ENCODE peak calls at places on chromosomes 5 and 9, in four cellular contexts. K is IMR-90, X is K562, T is GM12878. S is an unnamed sample.

GRCh38 chr9:16048129-16048528 is 495.3 kb downstream of the CCDC171 start:
- DNase-seq in K (no peak), X (no peak), T (no peak), S (no peak)

GRCh38 chr5:164688437-164688836 is 1183.0 kb downstream of the MAT2B start:
- DNase-seq in K (no peak), T (no peak), X (no peak), S (no peak)

GRCh38 chr5:43227655-43228054 is 35.6 kb downstream of the NIM1K start:
- DNase-seq in X (peak), T (no peak), K (peak), S (peak)

GRCh38 chr5:135040331-135041144 is 6.5 kb upstream of the PITX1 start:
- DNase-seq in X (no peak), T (no peak), K (no peak), S (peak)

GRCh38 chr9:36011379-36011778 is 25.3 kb upstream of the RECK start:
- DNase-seq in K (no peak), X (no peak), T (no peak), S (no peak)

GRCh38 chr5:52831776-52832511 is 44.2 kb downstream of the ITGA1 start:
- DNase-seq in K (peak), X (no peak), T (no peak), S (no peak)

GRCh38 chr9:95435074-95435728 is 81.6 kb downstream of the PTCH1 start:
- DNase-seq in T (no peak), K (no peak), X (peak), S (no peak)

GRCh38 chr5:90264930-90265857 is 144.4 kb downstream of the CETN3 start:
- DNase-seq in T (peak), K (peak), X (peak), S (peak)

GRCh38 chr9:115395511-115396021 is 277.6 kb upstream of the TNC start:
- DNase-seq in T (no peak), K (peak), X (no peak), S (no peak)

GRCh38 chr9:121246821-121247511 is 21.0 kb upstream of the GSN start:
- DNase-seq in K (peak), T (no peak), X (peak), S (no peak)

GRCh38 chr5:139816566-139816965 is 21.0 kb downstream of the PSD2 start:
- DNase-seq in T (no peak), K (no peak), X (no peak), S (no peak)

GRCh38 chr5:139023276-139023675 is 148.1 kb upstream of the LRRTM2 start:
- DNase-seq in T (no peak), K (no peak), X (no peak), S (no peak)

GRCh38 chr9:84773023-84773422 is 103.5 kb downstream of the NTRK2 start:
- DNase-seq in T (no peak), K (peak), X (no peak), S (no peak)

GRCh38 chr9:135410421-135410820 is 69.2 kb upstream of the PPP1R26 start:
- DNase-seq in X (no peak), T (no peak), K (no peak), S (peak)

GRCh38 chr5:96855041-96855872 is 21.0 kb upstream of the ERAP2 start:
- DNase-seq in T (no peak), K (peak), X (peak), S (no peak)

GRCh38 chr9:78713746-78714405 is 417.0 kb downstream of the PSAT1 start:
- DNase-seq in X (no peak), T (no peak), K (peak), S (no peak)

GRCh38 chr9:133812941-133813748 is 75.0 kb upstream of the SARDH start:
- DNase-seq in T (no peak), X (no peak), K (no peak), S (no peak)

GRCh38 chr9:121399883-121400607 is 30.0 kb upstream of the STOM start:
- DNase-seq in T (peak), K (peak), X (peak), S (peak)

GRCh38 chr9:125768803-125769202 is 21.6 kb downstream of the PBX3 start:
- DNase-seq in X (no peak), K (no peak), T (no peak), S (no peak)

GRCh38 chr9:120358877-120359276 is 221.1 kb downstream of the CDK5RAP2 start:
- DNase-seq in K (no peak), T (no peak), X (no peak), S (no peak)

GRCh38 chr9:79812507-79813261 is 240.9 kb downstream of the TLE4 start:
- DNase-seq in X (no peak), K (no peak), T (peak), S (no peak)

GRCh38 chr5:148760945-148761638 is 65.3 kb upstream of the ADRB2 start:
- DNase-seq in K (no peak), T (peak), X (no peak), S (no peak)

GRCh38 chr5:171419663-171420428 is 399 bp downstream of the FGF18 start:
- DNase-seq in X (no peak), T (no peak), K (peak), S (peak)

GRCh38 chr5:9212605-9213004 is 333.3 kb downstream of the SEMA5A start:
- DNase-seq in X (no peak), K (peak), T (no peak), S (no peak)

GRCh38 chr5:55994502-55994997 is at the start of gene IL6ST:
- DNase-seq in X (peak), K (peak), T (no peak), S (no peak)

GRCh38 chr5:8908055-8908683 is 637.7 kb downstream of the SEMA5A start:
- DNase-seq in K (peak), X (peak), T (no peak), S (peak)

GRCh38 chr9:76716270-76716669 is 48.0 kb upstream of the PCA3 start:
- DNase-seq in T (no peak), K (no peak), X (no peak), S (no peak)

GRCh38 chr5:149581192-149581861 is at the start of gene ARHGEF37:
- DNase-seq in T (no peak), K (no peak), X (no peak), S (peak)

GRCh38 chr5:27474054-27474323 is 435.6 kb upstream of the CDH9 start:
- DNase-seq in X (peak), K (no peak), T (no peak), S (no peak)

GRCh38 chr5:27472000-27472763 is 433.8 kb upstream of the CDH9 start:
- DNase-seq in T (peak), K (peak), X (peak), S (peak)

GRCh38 chr5:27472875-27473274 is 434.5 kb upstream of the CDH9 start:
- DNase-seq in K (no peak), X (peak), T (no peak), S (no peak)

GRCh38 chr5:27474395-27474794 is 436.0 kb upstream of the CDH9 start:
- DNase-seq in K (no peak), X (no peak), T (no peak), S (no peak)

GRCh38 chr5:27473300-27474053 is 435.1 kb upstream of the CDH9 start:
- DNase-seq in K (no peak), X (peak), T (no peak), S (no peak)
- H3K9ac ChIP-seq in K (no peak), X (peak), T (peak), S (no peak)

GRCh38 chr9:91783876-91784672 is 166.0 kb downstream of the ROR2 start:
- DNase-seq in K (no peak), X (no peak), T (no peak), S (no peak)
- TF ChIP-seq RCOR1 in K (no peak), X (no peak), T (no peak), S (no peak)

DNA sequence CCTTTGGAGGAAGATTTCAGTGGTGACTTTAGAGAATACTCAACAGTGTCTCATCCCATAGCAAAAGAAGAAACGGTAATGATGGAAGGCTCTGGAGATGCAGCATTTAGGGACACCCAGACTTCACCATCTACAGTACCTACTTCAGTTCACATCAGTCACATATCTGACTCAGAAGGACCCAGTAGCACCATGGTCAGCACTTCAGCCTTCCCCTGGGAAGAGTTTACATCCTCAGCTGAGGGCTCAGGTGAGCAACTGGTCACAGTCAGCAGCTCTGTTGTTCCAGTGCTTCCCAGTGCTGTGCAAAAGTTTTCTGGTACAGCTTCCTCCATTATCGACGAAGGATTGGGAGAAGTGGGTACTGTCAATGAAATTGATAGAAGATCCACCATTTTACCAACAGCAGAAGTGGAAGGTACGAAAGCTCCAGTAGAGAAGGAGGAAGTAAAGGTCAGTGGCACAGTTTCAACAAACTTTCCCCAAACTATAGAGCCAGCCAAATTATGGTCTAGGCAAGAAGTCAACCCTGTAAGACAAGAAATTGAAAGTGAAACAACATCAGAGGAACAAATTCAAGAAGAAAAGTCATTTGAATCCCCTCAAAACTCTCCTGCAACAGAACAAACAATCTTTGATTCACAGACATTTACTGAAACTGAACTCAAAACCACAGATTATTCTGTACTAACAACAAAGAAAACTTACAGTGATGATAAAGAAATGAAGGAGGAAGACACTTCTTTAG is 67.4 kb downstream of the VCAN start:
- DNase-seq in K (no peak), X (no peak), T (peak), S (no peak)
- H3K9ac ChIP-seq in K (no peak), X (no peak), T (no peak), S (no peak)

DNA sequence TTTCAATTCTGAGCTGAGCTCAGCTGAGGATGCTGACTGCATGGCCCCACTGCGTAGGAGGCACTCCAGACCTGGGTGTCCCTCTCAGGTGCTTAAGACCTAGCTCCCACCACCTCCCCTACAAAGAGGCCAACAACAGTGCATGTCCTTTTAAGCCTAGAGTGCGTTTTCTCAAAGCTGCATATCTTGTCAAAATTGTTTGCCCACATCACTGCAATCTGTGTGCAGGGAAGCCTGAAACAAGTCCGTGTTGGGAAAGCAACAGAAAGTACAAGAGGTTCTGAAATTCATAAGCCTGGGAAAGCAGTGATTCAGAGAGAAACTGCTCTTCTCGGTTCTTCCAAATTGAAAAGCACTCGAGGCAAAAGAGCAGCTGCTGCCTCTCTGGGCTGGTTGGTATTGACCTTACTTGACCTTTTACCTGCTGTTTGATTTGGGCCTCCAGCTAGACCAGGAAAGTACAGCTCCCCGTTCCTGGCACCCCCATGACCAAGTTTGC is 238.4 kb downstream of the NR2F1-AS1 start:
- DNase-seq in X (no peak), T (peak), K (no peak), S (no peak)
- TF ChIP-seq RCOR1 in X (no peak), T (no peak), K (no peak), S (no peak)

GRCh38 chr5:77156379-77156778 is 54.1 kb upstream of the PDE8B start:
- DNase-seq in T (no peak), X (no peak), K (no peak), S (no peak)

GRCh38 chr5:77157732-77158532 is 52.5 kb upstream of the PDE8B start:
- DNase-seq in X (no peak), T (no peak), K (no peak), S (no peak)

GRCh38 chr5:77152441-77152840 is 58.0 kb upstream of the PDE8B start:
- DNase-seq in T (no peak), K (no peak), X (no peak), S (no peak)

DNA sequence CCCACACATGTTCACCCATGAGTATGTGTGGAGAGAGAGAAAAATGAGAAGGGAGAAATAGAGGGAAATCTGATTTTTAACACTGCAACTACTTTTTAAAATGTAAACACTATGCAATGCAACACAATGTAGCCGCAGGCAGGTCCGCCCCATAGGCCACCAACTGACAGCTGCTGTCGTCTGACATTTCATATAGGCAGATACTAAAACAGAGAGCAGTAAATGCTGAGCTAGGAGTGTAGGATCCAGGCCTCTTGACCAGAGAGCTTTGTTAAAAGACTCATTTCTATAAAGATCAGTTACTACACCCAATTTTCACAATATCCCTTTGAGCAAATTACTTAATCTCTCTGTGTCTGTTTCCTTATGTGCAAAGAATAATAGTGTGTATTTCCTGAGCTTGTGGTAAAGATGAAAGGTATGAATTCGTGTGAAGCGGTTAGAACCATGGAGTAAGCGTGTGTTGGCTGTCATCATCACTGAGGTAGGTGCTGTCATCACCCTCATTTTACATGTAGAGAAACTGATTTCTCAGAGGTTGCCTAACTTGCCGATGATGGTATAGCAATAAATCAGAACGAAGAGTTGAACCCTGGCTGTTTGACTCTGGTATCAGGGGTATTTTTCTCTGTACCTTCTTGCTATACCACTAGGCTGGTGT is 55.2 kb upstream of the PDE8B start:
- DNase-seq in T (no peak), X (no peak), K (no peak), S (no peak)
- H3K9ac ChIP-seq in T (no peak), X (no peak), K (no peak), S (no peak)

DNA sequence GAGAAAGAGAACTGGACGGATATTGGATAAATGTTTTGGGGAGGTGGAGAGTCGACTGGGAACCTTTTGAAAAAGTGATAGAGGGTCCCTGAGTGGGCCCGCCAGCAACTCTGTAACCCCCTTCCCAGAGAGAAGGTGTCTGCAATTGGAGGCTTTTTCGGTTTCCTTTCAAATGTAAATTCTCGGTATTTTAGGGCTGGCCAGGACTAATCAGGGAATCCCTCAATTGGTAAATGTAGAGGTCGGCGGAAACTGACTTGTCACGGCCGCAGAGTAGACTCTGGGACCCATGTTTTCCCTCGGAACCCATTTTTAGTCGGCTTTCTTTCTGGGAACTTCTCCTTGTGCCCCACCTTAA is 517 bp downstream of the CCNB1 start:
- DNase-seq in T (no peak), X (peak), K (no peak), S (peak)
- TF ChIP-seq RCOR1 in T (no peak), X (no peak), K (no peak), S (no peak)

GRCh38 chr5:69130241-69130640 is 36.4 kb downstream of the SLC30A5 start:
- DNase-seq in K (peak), X (no peak), T (no peak), S (no peak)
- H3K9ac ChIP-seq in K (no peak), X (no peak), T (no peak), S (no peak)

GRCh38 chr5:88676637-88677481 is 206.1 kb downstream of the MEF2C start:
- DNase-seq in T (no peak), K (no peak), X (no peak), S (no peak)

GRCh38 chr5:88674262-88675158 is 208.5 kb downstream of the MEF2C start:
- DNase-seq in X (no peak), K (no peak), T (no peak), S (no peak)

GRCh38 chr5:88675758-88676636 is 207.0 kb downstream of the MEF2C start:
- DNase-seq in K (peak), T (no peak), X (peak), S (peak)

GRCh38 chr5:88677502-88677901 is 205.5 kb downstream of the MEF2C start:
- DNase-seq in X (no peak), K (no peak), T (no peak), S (no peak)

GRCh38 chr5:88675159-88675757 is 207.7 kb downstream of the MEF2C start:
- DNase-seq in T (no peak), X (no peak), K (no peak), S (no peak)
- TF ChIP-seq RCOR1 in T (no peak), X (no peak), K (no peak), S (no peak)

DNA sequence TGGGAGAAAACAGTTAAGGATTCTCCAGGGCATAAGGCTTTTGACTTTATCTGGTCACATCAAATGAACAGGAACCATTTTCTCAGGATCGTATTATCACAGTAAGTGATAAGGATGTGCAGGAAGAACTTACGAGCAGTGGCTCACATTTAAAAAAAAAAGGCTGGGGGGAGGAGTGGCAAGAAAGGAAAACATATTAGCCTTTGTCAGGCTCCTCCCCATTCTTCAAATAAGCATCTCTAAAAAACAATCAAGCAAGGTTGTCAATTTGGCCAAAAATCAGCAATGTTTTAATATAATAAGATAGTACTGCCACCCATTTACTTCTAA is 234.4 kb upstream of the TMEM161B start:
- DNase-seq in X (no peak), K (no peak), T (no peak), S (no peak)
- H3K9ac ChIP-seq in X (no peak), K (no peak), T (peak), S (no peak)

DNA sequence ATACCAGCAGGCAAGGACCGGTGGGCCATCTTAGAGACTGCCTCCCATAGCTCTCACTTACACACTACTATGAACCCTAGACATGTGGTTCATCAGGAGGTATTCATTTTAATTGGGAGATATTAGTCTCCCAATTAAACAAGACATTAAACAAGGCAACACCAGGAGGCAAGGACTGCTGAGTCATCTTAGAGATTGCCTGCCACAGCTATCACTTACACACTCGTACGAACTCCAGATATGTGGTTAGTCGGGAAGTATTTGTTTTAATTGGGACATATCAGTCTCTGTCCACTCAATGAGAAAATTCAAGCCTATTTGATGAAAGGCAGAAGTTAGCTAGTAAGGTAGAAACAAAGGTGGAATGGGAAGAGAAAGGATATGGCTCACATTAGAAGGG is 343.9 kb downstream of the NFIB start:
- DNase-seq in X (no peak), K (no peak), T (no peak), S (no peak)
- TF ChIP-seq RCOR1 in X (no peak), K (no peak), T (no peak), S (no peak)

S was measured in SK-N-SH.